ENCODE peak calls at places on chromosomes 11 and 22, in four cellular contexts. One of them, this sample, is unnamed.

GRCh38 chr22:35330258-35330861 is 30.7 kb downstream of the TOM1 start:
- DNase-seq in psoas muscle: peak; percentile 92
- DNase-seq in endodermal cell: no peak
- DNase-seq in hepatocyte: peak; percentile 73
- DNase-seq in this sample: no peak

GRCh38 chr11:47251751-47252150 is 3.1 kb upstream of the ACP2 start:
- DNase-seq in hepatocyte: no peak
- DNase-seq in psoas muscle: no peak
- DNase-seq in endodermal cell: no peak
- DNase-seq in this sample: no peak

GRCh38 chr11:1060410-1060809 is 14.3 kb upstream of the MUC2 start:
- DNase-seq in hepatocyte: no peak
- DNase-seq in psoas muscle: no peak
- DNase-seq in endodermal cell: peak; percentile 38
- DNase-seq in this sample: no peak

GRCh38 chr11:97009613-97010012 is 619.8 kb downstream of the JRKL start:
- DNase-seq in endodermal cell: no peak
- DNase-seq in psoas muscle: no peak
- DNase-seq in hepatocyte: no peak
- DNase-seq in this sample: no peak

GRCh38 chr22:48485144-48486135 is 1342.2 kb downstream of the BRD1 start:
- DNase-seq in hepatocyte: no peak
- DNase-seq in psoas muscle: no peak
- DNase-seq in endodermal cell: peak; percentile 52
- DNase-seq in this sample: no peak

GRCh38 chr11:64921384-64921783 is 3.1 kb upstream of the PPP2R5B start:
- DNase-seq in hepatocyte: no peak
- DNase-seq in psoas muscle: peak; percentile 28
- DNase-seq in endodermal cell: no peak
- DNase-seq in this sample: no peak

GRCh38 chr11:86559311-86559945 is 113.0 kb downstream of the ME3 start:
- DNase-seq in psoas muscle: peak; percentile 53
- DNase-seq in hepatocyte: peak; percentile 67
- DNase-seq in endodermal cell: no peak
- DNase-seq in this sample: no peak

GRCh38 chr11:76705834-76706233 is 35.3 kb upstream of the LRRC32 start:
- DNase-seq in hepatocyte: no peak
- DNase-seq in endodermal cell: no peak
- DNase-seq in psoas muscle: no peak
- DNase-seq in this sample: no peak

GRCh38 chr11:63444181-63444580 is 46.8 kb downstream of the PLAAT5 start:
- DNase-seq in psoas muscle: no peak
- DNase-seq in endodermal cell: no peak
- DNase-seq in hepatocyte: no peak
- DNase-seq in this sample: no peak

GRCh38 chr11:12963051-12963450 is 46.1 kb upstream of the RASSF10 start:
- DNase-seq in psoas muscle: no peak
- DNase-seq in endodermal cell: no peak
- DNase-seq in hepatocyte: no peak
- DNase-seq in this sample: no peak

GRCh38 chr11:68345776-68346728 is 33.7 kb downstream of the LRP5 start:
- DNase-seq in endodermal cell: no peak
- DNase-seq in psoas muscle: peak; percentile 76
- DNase-seq in hepatocyte: no peak
- DNase-seq in this sample: no peak

GRCh38 chr22:44567846-44568493 is 69.9 kb upstream of the RTL6 start:
- DNase-seq in endodermal cell: peak; percentile 85
- DNase-seq in psoas muscle: peak; percentile 55
- DNase-seq in hepatocyte: peak; percentile 46
- DNase-seq in this sample: peak; percentile 56

GRCh38 chr22:49212466-49212865 is 615.2 kb downstream of the BRD1 start:
- DNase-seq in psoas muscle: no peak
- DNase-seq in hepatocyte: no peak
- DNase-seq in endodermal cell: peak; percentile 9
- DNase-seq in this sample: no peak

GRCh38 chr11:61579398-61580291 is 1.2 kb downstream of the SYT7 start:
- DNase-seq in hepatocyte: no peak
- DNase-seq in psoas muscle: no peak
- DNase-seq in endodermal cell: peak; percentile 65
- DNase-seq in this sample: no peak

GRCh38 chr11:8699903-8700302 is 17.3 kb downstream of the RPL27A start:
- DNase-seq in endodermal cell: peak; percentile 89
- DNase-seq in psoas muscle: no peak
- DNase-seq in hepatocyte: no peak
- DNase-seq in this sample: peak; percentile 79

GRCh38 chr11:87422566-87422965 is 384.8 kb downstream of the TMEM135 start:
- DNase-seq in hepatocyte: no peak
- DNase-seq in psoas muscle: no peak
- DNase-seq in endodermal cell: peak; percentile 72
- DNase-seq in this sample: no peak

DNA sequence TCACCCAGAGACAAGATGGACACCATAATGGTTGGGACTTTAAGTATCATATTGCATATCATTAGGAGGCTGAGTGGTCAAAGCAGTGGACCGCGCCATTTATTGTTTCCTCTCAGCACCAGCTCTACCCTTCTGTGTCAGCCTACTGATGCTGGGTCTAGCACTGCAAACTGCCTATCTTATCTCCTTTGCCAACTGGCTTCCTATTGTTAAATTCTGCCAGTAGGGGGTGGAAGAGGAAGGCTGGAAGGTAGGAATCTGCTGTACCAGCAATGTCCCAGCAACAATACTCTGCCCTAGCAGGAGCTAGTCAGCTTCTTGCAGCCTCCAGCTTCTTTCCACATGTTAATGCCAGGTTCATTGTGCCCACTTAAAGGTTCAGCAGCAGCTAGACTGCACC is 367.1 kb upstream of the PDGFD start:
- DNase-seq in hepatocyte: no peak
- DNase-seq in psoas muscle: no peak
- DNase-seq in endodermal cell: peak; percentile 62
- DNase-seq in this sample: peak; percentile 12
- TF ChIP-seq CTCF in hepatocyte: no peak
- TF ChIP-seq CTCF in psoas muscle: no peak
- TF ChIP-seq CTCF in endodermal cell: peak; percentile 69
- TF ChIP-seq CTCF in this sample: no peak

DNA sequence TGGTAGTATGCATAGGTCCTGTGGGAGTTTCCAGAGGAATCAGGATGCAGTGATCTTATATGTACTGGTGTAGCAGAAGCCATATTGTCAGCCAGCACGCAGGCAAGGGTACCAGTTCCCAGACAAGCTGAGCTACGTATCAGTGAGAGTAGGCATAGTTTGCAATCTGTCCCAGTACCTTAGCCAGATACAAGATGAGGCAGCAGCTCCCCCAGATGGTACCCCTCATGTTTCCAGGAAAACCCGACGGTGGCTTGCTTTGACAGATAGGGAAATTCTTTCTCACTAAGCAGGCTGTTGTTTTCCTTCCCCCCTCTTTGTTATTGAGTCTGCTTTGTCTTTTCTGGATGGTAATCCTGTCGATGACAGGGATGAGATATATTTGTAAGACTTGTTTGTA is 109.7 kb upstream of the RRM1 start:
- DNase-seq in psoas muscle: no peak
- DNase-seq in hepatocyte: peak; percentile 10
- DNase-seq in endodermal cell: peak; percentile 55
- DNase-seq in this sample: no peak
- TF ChIP-seq CTCF in psoas muscle: no peak
- TF ChIP-seq CTCF in hepatocyte: peak; percentile 19
- TF ChIP-seq CTCF in endodermal cell: peak; percentile 51
- TF ChIP-seq CTCF in this sample: no peak

GRCh38 chr22:37169947-37170688 is 17.9 kb downstream of the C1QTNF6 start:
- DNase-seq in psoas muscle: peak; percentile 26
- DNase-seq in hepatocyte: no peak
- DNase-seq in endodermal cell: peak; percentile 38
- DNase-seq in this sample: no peak
- TF ChIP-seq CTCF in psoas muscle: no peak
- TF ChIP-seq CTCF in hepatocyte: no peak
- TF ChIP-seq CTCF in endodermal cell: peak; percentile 41
- TF ChIP-seq CTCF in this sample: no peak

DNA sequence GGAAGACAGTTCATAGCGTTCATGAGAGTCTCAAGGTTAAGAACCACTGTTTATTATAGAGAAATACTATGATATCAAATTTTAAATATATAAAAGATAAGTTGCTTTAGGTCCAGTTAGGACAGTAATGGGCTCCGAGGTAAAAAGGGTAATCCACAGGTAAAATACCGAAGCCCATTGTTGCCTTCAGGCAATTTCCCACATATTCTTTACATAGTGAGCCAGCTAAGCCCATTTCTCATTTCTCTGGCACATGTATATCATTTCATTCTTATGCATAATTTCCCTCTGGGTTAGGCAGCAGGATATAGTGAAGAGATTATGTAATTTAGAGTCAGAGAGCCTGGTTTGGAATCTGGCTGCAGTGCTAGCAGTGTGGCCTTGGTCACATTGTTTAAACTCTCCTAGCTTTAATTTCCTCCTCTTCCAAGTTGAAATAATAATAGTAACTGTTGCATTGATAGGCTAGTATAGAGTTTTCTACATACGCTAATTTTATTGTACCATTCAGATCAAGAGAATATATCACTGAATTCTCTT is 7.6 kb upstream of the POU2AF1 start:
- DNase-seq in psoas muscle: no peak
- DNase-seq in hepatocyte: no peak
- DNase-seq in endodermal cell: no peak
- DNase-seq in this sample: no peak
- TF ChIP-seq CTCF in psoas muscle: no peak
- TF ChIP-seq CTCF in hepatocyte: no peak
- TF ChIP-seq CTCF in endodermal cell: no peak
- TF ChIP-seq CTCF in this sample: no peak

GRCh38 chr22:46390652-46391301 is 55.3 kb downstream of the TRMU start:
- DNase-seq in psoas muscle: peak; percentile 88
- DNase-seq in endodermal cell: peak; percentile 65
- DNase-seq in hepatocyte: no peak
- DNase-seq in this sample: peak; percentile 73
- TF ChIP-seq CTCF in psoas muscle: peak; percentile 58
- TF ChIP-seq CTCF in endodermal cell: no peak
- TF ChIP-seq CTCF in hepatocyte: peak; percentile 13
- TF ChIP-seq CTCF in this sample: peak; percentile 73

DNA sequence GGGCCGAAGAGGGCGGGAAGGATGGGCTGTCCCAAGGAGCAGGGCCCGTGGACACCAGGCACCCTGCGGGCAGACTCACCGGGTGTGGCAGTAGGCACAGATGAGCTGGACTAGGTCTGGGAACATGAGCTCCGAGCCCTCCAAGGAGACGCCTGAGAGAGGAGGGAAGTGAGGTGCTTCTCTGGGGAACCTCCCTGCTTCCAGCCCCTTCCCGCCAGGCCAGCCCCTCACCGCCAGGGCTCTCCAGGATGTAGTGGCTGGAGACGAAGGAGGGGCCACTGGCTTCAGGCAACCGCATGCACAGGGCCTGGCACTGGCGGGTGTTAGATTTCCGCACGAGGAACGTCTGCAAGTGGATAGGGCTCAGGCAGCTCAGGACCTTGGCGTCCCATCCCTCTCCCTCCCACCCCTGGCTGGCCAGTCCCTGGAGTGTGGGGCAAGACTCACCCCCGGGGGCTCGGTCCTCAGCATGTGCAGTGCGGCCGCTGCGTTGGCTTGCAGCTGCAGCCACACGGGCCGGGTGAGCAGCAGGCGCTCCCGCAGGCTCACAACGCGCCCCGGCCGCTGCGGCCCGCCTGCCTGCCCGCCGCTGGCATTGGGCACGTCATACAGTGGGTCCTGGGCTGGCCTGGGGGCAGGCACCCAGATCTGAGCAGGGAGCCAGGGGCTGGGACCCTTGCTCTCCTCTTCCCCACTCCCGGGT is 552 bp downstream of the RIN1 start:
- DNase-seq in endodermal cell: peak; percentile 81
- DNase-seq in hepatocyte: peak; percentile 49
- DNase-seq in psoas muscle: peak; percentile 72
- DNase-seq in this sample: peak; percentile 44
- TF ChIP-seq CTCF in endodermal cell: no peak
- TF ChIP-seq CTCF in hepatocyte: no peak
- TF ChIP-seq CTCF in psoas muscle: no peak
- TF ChIP-seq CTCF in this sample: no peak

DNA sequence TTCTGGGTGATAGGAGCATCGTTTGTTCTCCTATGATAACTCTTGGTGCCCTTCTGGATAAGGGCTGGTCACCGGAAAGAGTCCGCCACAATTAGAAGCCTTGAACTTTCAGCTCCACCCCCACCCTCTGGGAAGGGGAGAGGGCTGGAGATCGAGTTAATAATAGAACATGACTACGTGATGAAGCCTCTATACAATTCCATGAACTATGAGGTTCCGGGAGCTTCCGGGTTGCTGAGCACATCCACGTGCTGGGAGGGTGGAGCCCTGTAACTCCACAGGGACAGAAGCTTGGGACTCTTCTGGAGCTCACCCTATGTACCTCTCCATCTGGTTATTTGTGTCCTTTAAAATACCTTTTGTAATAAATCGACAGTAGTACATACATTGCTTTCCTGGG is 40.3 kb downstream of the ARHGAP42 start:
- DNase-seq in endodermal cell: no peak
- DNase-seq in hepatocyte: peak; percentile 15
- DNase-seq in psoas muscle: no peak
- DNase-seq in this sample: no peak
- TF ChIP-seq CTCF in endodermal cell: no peak
- TF ChIP-seq CTCF in hepatocyte: no peak
- TF ChIP-seq CTCF in psoas muscle: no peak
- TF ChIP-seq CTCF in this sample: no peak

GRCh38 chr22:46262449-46263207 is 515 bp downstream of the PKDREJ start:
- DNase-seq in endodermal cell: peak; percentile 91
- DNase-seq in hepatocyte: peak; percentile 59
- DNase-seq in psoas muscle: peak; percentile 85
- DNase-seq in this sample: no peak
- TF ChIP-seq CTCF in endodermal cell: peak; percentile 70
- TF ChIP-seq CTCF in hepatocyte: peak; percentile 35
- TF ChIP-seq CTCF in psoas muscle: peak; percentile 21
- TF ChIP-seq CTCF in this sample: no peak

GRCh38 chr11:77815459-77815858 is 5.1 kb downstream of the RSF1 start:
- DNase-seq in psoas muscle: no peak
- DNase-seq in hepatocyte: no peak
- DNase-seq in endodermal cell: no peak
- DNase-seq in this sample: no peak

GRCh38 chr11:77819921-77820564 is 479 bp downstream of the RSF1 start:
- DNase-seq in endodermal cell: peak; percentile 92
- DNase-seq in psoas muscle: peak; percentile 67
- DNase-seq in hepatocyte: peak; percentile 82
- DNase-seq in this sample: peak; percentile 46

GRCh38 chr11:77821349-77821851 is 456 bp downstream of the AAMDC start:
- DNase-seq in endodermal cell: no peak
- DNase-seq in psoas muscle: peak; percentile 49
- DNase-seq in hepatocyte: peak; percentile 36
- DNase-seq in this sample: peak; percentile 14

GRCh38 chr11:77820565-77821348 is at the start of the genes AAMDC and RSF1:
- DNase-seq in hepatocyte: peak; percentile 100
- DNase-seq in endodermal cell: peak; percentile 99
- DNase-seq in psoas muscle: peak; percentile 99
- DNase-seq in this sample: peak; percentile 98

DNA sequence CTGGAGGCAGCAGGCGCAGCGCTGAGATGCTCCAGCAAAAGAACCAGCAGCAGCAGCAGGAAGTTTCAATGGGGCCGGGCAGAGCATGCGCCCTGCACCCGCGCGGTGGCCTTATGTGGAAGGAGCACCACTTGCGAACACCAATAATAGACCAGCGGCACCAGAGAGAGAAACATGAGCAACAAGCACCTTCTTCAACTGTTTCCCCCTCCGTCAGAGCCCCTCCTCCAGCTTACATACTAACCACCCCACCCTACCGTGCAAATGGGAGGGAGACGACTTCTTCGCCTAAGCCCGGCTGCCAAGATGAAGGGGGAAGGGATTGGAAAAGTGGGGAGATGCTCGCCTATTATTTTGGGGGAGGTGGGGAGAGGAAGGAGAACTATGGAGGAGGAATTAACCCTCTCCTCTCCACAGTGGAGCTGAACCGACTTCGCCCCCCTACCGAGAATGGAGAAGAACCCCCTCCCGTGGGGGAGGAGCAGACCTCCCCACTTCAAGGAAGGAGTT is 1.1 kb downstream of the RSF1 start:
- DNase-seq in psoas muscle: peak; percentile 90
- DNase-seq in endodermal cell: peak; percentile 95
- DNase-seq in hepatocyte: peak; percentile 93
- DNase-seq in this sample: peak; percentile 79
- TF ChIP-seq CTCF in psoas muscle: no peak
- TF ChIP-seq CTCF in endodermal cell: peak; percentile 42
- TF ChIP-seq CTCF in hepatocyte: no peak
- TF ChIP-seq CTCF in this sample: no peak

This sample was measured in Calu3.